ENCODE peak calls at places on chromosome 2, in six cellular contexts. E is T follicular helper cell, T is NCI-H1694, O is GM19239, U is hypothalamus, X is myocyte. R is an unnamed sample.

GRCh38 chr2:160305081-160305750 is 105.1 kb upstream of the ITGB6 start:
- DNase-seq in E (no peak), T (no peak), O (no peak), U (no peak), X (no peak), R (no peak)

GRCh38 chr2:31778153-31778552 is 197.4 kb upstream of the SRD5A2 start:
- DNase-seq in E (no peak), T (no peak), O (no peak), U (no peak), X (no peak), R (no peak)

GRCh38 chr2:132656213-132656612 is 13.8 kb downstream of the LYPD1 start:
- DNase-seq in E (no peak), T (no peak), O (no peak), U (no peak), X (no peak), R (no peak)

GRCh38 chr2:105895995-105896764 is 151.5 kb downstream of the NCK2 start:
- DNase-seq in E (peak), T (no peak), O (no peak), U (no peak), X (no peak), R (no peak)

GRCh38 chr2:101688266-101688665 is 9.2 kb upstream of the MAP4K4 start:
- DNase-seq in E (no peak), T (no peak), O (no peak), U (no peak), X (no peak), R (no peak)

GRCh38 chr2:20520128-20520527 is 73.3 kb downstream of the RHOB start:
- DNase-seq in E (no peak), T (no peak), O (no peak), U (no peak), X (no peak), R (no peak)

GRCh38 chr2:29747786-29748470 is 173.5 kb downstream of the ALK start:
- DNase-seq in E (no peak), T (peak), O (no peak), U (no peak), X (peak), R (peak)

GRCh38 chr2:181357979-181358378 is 99.2 kb upstream of the ITGA4 start:
- DNase-seq in E (no peak), T (no peak), O (no peak), U (no peak), X (no peak), R (no peak)

GRCh38 chr2:168247341-168248305 is at the start of gene STK39:
- DNase-seq in E (peak), T (peak), O (peak), U (peak), X (peak), R (peak)

GRCh38 chr2:80302465-80303005 is 2.0 kb downstream of the LRRTM1 start:
- DNase-seq in E (no peak), T (no peak), O (no peak), U (no peak), X (no peak), R (no peak)

GRCh38 chr2:127628767-127629614 is 17.0 kb upstream of the GPR17 start:
- DNase-seq in E (no peak), T (no peak), O (no peak), U (no peak), X (no peak), R (no peak)

R was measured in LHCN-M2.